ENCODE peak calls at places on chromosomes 12 and 14, in five cellular contexts. One of them, this sample, is unnamed.

GRCh38 chr12:68020049-68020448 is 30.8 kb downstream of the IFNG-AS1 start:
- DNase-seq in AG04450: no peak
- DNase-seq in HFF-Myc: no peak
- DNase-seq in endothelial cell of umbilical vein: no peak
- DNase-seq in astrocyte of the spinal cord: no peak
- DNase-seq in this sample: no peak

GRCh38 chr12:2834581-2835491 is at the start of gene NRIP2:
- DNase-seq in AG04450: no peak
- DNase-seq in HFF-Myc: peak
- DNase-seq in endothelial cell of umbilical vein: peak
- DNase-seq in astrocyte of the spinal cord: peak
- DNase-seq in this sample: peak

GRCh38 chr14:21860172-21860571 is 186.6 kb upstream of the OR4E1 start:
- DNase-seq in AG04450: no peak
- DNase-seq in HFF-Myc: no peak
- DNase-seq in endothelial cell of umbilical vein: peak
- DNase-seq in astrocyte of the spinal cord: no peak
- DNase-seq in this sample: peak

GRCh38 chr12:16880864-16881285 is 274.9 kb upstream of the LMO3 start:
- DNase-seq in AG04450: no peak
- DNase-seq in HFF-Myc: no peak
- DNase-seq in endothelial cell of umbilical vein: no peak
- DNase-seq in astrocyte of the spinal cord: no peak
- DNase-seq in this sample: no peak

GRCh38 chr12:68530965-68531364 is 79.7 kb upstream of the RAP1B start:
- DNase-seq in AG04450: peak
- DNase-seq in HFF-Myc: no peak
- DNase-seq in endothelial cell of umbilical vein: peak
- DNase-seq in astrocyte of the spinal cord: peak
- DNase-seq in this sample: peak

GRCh38 chr12:9364224-9365176 is 156.3 kb upstream of the PZP start:
- DNase-seq in AG04450: peak
- DNase-seq in HFF-Myc: no peak
- DNase-seq in endothelial cell of umbilical vein: no peak
- DNase-seq in astrocyte of the spinal cord: peak
- DNase-seq in this sample: peak

GRCh38 chr14:100147181-100147631 is 12.2 kb downstream of the DEGS2 start:
- DNase-seq in AG04450: no peak
- DNase-seq in HFF-Myc: no peak
- DNase-seq in endothelial cell of umbilical vein: no peak
- DNase-seq in astrocyte of the spinal cord: no peak
- DNase-seq in this sample: no peak

GRCh38 chr14:64942531-64943111 is at the start of gene GPX2:
- DNase-seq in AG04450: no peak
- DNase-seq in HFF-Myc: no peak
- DNase-seq in endothelial cell of umbilical vein: no peak
- DNase-seq in astrocyte of the spinal cord: no peak
- DNase-seq in this sample: no peak

GRCh38 chr14:101588990-101589389 is 27.7 kb downstream of the DIO3 start:
- DNase-seq in AG04450: no peak
- DNase-seq in HFF-Myc: no peak
- DNase-seq in endothelial cell of umbilical vein: peak
- DNase-seq in astrocyte of the spinal cord: no peak
- DNase-seq in this sample: no peak

GRCh38 chr14:103207038-103207403 is 83.8 kb downstream of the TNFAIP2 start:
- DNase-seq in AG04450: no peak
- DNase-seq in HFF-Myc: no peak
- DNase-seq in endothelial cell of umbilical vein: no peak
- DNase-seq in astrocyte of the spinal cord: no peak
- DNase-seq in this sample: peak

GRCh38 chr12:9787340-9787737 is 26.6 kb upstream of the CD69 start:
- DNase-seq in AG04450: no peak
- DNase-seq in HFF-Myc: no peak
- DNase-seq in endothelial cell of umbilical vein: no peak
- DNase-seq in astrocyte of the spinal cord: peak
- DNase-seq in this sample: peak

GRCh38 chr12:89424394-89424793 is 72.1 kb upstream of the DUSP6 start:
- DNase-seq in AG04450: no peak
- DNase-seq in HFF-Myc: no peak
- DNase-seq in endothelial cell of umbilical vein: no peak
- DNase-seq in astrocyte of the spinal cord: no peak
- DNase-seq in this sample: no peak

GRCh38 chr14:55389330-55389729 is 22.3 kb downstream of the ATG14 start:
- DNase-seq in AG04450: peak
- DNase-seq in HFF-Myc: peak
- DNase-seq in endothelial cell of umbilical vein: no peak
- DNase-seq in astrocyte of the spinal cord: peak
- DNase-seq in this sample: peak

GRCh38 chr12:110074089-110074488 is 25.8 kb upstream of the C12orf76 start:
- DNase-seq in AG04450: no peak
- DNase-seq in HFF-Myc: no peak
- DNase-seq in endothelial cell of umbilical vein: no peak
- DNase-seq in astrocyte of the spinal cord: no peak
- DNase-seq in this sample: no peak

GRCh38 chr12:2475984-2476383 is 318.8 kb upstream of the FKBP4 start:
- DNase-seq in AG04450: no peak
- DNase-seq in HFF-Myc: no peak
- DNase-seq in endothelial cell of umbilical vein: no peak
- DNase-seq in astrocyte of the spinal cord: no peak
- DNase-seq in this sample: no peak

GRCh38 chr14:55075628-55076027 is 24.2 kb downstream of the MAPK1IP1L start:
- DNase-seq in AG04450: no peak
- DNase-seq in HFF-Myc: no peak
- DNase-seq in endothelial cell of umbilical vein: no peak
- DNase-seq in astrocyte of the spinal cord: peak
- DNase-seq in this sample: peak

GRCh38 chr12:113030875-113031525 is 25.5 kb upstream of the DTX1 start:
- DNase-seq in AG04450: no peak
- DNase-seq in HFF-Myc: peak
- DNase-seq in endothelial cell of umbilical vein: peak
- DNase-seq in astrocyte of the spinal cord: peak
- DNase-seq in this sample: peak

GRCh38 chr12:59365133-59365532 is 230.7 kb upstream of the SLC16A7 start:
- DNase-seq in AG04450: no peak
- DNase-seq in HFF-Myc: no peak
- DNase-seq in endothelial cell of umbilical vein: no peak
- DNase-seq in astrocyte of the spinal cord: no peak
- DNase-seq in this sample: no peak

GRCh38 chr12:124518051-124518932 is 49.1 kb downstream of the NCOR2 start:
- DNase-seq in AG04450: peak
- DNase-seq in HFF-Myc: peak
- DNase-seq in endothelial cell of umbilical vein: peak
- DNase-seq in astrocyte of the spinal cord: peak
- DNase-seq in this sample: peak

GRCh38 chr12:38704455-38704854 is 200.9 kb downstream of the CPNE8 start:
- DNase-seq in AG04450: no peak
- DNase-seq in HFF-Myc: no peak
- DNase-seq in endothelial cell of umbilical vein: no peak
- DNase-seq in astrocyte of the spinal cord: no peak
- DNase-seq in this sample: no peak

GRCh38 chr12:24380122-24380521 is 430.7 kb upstream of the SOX5 start:
- DNase-seq in AG04450: no peak
- DNase-seq in HFF-Myc: no peak
- DNase-seq in endothelial cell of umbilical vein: no peak
- DNase-seq in astrocyte of the spinal cord: no peak
- DNase-seq in this sample: peak

GRCh38 chr12:68529466-68529865 is 81.2 kb upstream of the RAP1B start:
- DNase-seq in AG04450: no peak
- DNase-seq in HFF-Myc: no peak
- DNase-seq in endothelial cell of umbilical vein: no peak
- DNase-seq in astrocyte of the spinal cord: peak
- DNase-seq in this sample: no peak

GRCh38 chr12:131618303-131618658 is 92.6 kb upstream of the SFSWAP start:
- DNase-seq in AG04450: no peak
- DNase-seq in HFF-Myc: no peak
- DNase-seq in endothelial cell of umbilical vein: no peak
- DNase-seq in astrocyte of the spinal cord: no peak
- DNase-seq in this sample: no peak

DNA sequence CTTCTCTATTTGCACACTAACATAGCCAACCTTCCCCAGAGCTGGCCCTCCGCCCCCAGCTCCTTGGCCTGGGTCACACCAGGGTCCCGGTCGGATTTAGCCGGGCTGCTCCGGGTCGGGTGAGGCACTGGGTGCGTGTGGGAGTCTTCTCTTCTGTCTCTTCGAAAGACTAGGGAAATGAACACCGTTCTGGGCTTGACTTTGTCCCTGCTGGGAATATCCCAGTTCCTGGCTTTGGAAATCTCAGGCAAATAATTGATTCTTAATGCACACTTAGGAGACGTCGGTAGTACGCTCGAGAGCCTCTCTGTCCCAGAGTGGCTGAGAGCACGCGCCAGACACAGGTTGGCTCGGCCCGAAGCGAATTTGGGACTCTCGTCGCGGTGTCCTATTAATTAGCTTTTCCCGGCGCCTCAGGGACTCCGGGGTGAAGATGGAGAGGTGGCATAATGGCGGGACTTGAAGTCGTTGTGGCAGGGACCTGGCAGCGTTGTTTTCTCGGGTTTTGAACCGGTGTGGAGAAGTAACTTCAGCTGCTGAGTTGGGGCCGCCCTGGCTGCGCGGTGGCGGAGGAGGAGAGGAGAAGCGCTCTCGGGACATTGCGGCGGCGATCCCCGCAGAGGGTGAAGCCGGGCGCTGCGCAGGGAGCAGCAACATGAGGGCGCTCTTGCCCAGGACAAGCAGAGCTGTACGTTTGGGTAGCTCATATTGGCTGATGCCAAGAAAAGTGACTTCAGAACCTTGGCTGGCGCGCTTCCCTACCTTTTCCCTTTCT is 7.5 kb downstream of the FOXG1 start:
- DNase-seq in AG04450: no peak
- DNase-seq in HFF-Myc: no peak
- DNase-seq in endothelial cell of umbilical vein: no peak
- DNase-seq in astrocyte of the spinal cord: peak
- DNase-seq in this sample: peak
- H3K4me3 ChIP-seq in AG04450: no peak
- H3K4me3 ChIP-seq in HFF-Myc: no peak
- H3K4me3 ChIP-seq in endothelial cell of umbilical vein: no peak
- H3K4me3 ChIP-seq in astrocyte of the spinal cord: peak
- H3K4me3 ChIP-seq in this sample: no peak

GRCh38 chr12:55703288-55703687 is 4.4 kb downstream of the ITGA7 start:
- DNase-seq in AG04450: no peak
- DNase-seq in HFF-Myc: no peak
- DNase-seq in endothelial cell of umbilical vein: no peak
- DNase-seq in astrocyte of the spinal cord: no peak
- DNase-seq in this sample: no peak

GRCh38 chr12:55703976-55704761 is 3.5 kb downstream of the ITGA7 start:
- DNase-seq in AG04450: no peak
- DNase-seq in HFF-Myc: no peak
- DNase-seq in endothelial cell of umbilical vein: no peak
- DNase-seq in astrocyte of the spinal cord: no peak
- DNase-seq in this sample: no peak

GRCh38 chr12:55700255-55701018 is 7.3 kb downstream of the ITGA7 start:
- DNase-seq in AG04450: no peak
- DNase-seq in HFF-Myc: no peak
- DNase-seq in endothelial cell of umbilical vein: no peak
- DNase-seq in astrocyte of the spinal cord: no peak
- DNase-seq in this sample: no peak

GRCh38 chr12:55704824-55705780 is 2.6 kb downstream of the ITGA7 start:
- DNase-seq in AG04450: no peak
- DNase-seq in HFF-Myc: no peak
- DNase-seq in endothelial cell of umbilical vein: no peak
- DNase-seq in astrocyte of the spinal cord: no peak
- DNase-seq in this sample: no peak

DNA sequence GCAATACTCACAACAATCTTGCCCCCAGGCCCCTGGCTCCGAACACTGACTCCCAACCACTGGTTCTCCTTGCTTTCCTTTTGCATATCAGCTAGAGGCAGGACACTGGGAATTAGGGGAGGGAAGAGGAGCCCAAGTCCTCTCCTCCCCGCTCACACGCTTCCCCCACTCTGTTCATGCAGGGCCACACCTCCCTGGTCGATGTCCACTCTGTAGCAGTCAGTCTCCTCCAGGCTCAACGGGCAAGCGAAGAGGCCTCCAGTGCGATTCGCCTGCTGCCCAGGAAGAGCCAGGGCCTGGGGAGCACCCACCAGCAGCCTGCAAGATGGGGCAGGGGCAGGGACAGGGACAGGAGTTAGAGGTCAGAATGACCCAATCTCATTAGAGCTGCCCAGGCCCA is 4.8 kb downstream of the ITGA7 start:
- DNase-seq in AG04450: no peak
- DNase-seq in HFF-Myc: no peak
- DNase-seq in endothelial cell of umbilical vein: no peak
- DNase-seq in astrocyte of the spinal cord: no peak
- DNase-seq in this sample: no peak
- H3K4me3 ChIP-seq in AG04450: no peak
- H3K4me3 ChIP-seq in HFF-Myc: no peak
- H3K4me3 ChIP-seq in endothelial cell of umbilical vein: no peak
- H3K4me3 ChIP-seq in astrocyte of the spinal cord: no peak
- H3K4me3 ChIP-seq in this sample: no peak

DNA sequence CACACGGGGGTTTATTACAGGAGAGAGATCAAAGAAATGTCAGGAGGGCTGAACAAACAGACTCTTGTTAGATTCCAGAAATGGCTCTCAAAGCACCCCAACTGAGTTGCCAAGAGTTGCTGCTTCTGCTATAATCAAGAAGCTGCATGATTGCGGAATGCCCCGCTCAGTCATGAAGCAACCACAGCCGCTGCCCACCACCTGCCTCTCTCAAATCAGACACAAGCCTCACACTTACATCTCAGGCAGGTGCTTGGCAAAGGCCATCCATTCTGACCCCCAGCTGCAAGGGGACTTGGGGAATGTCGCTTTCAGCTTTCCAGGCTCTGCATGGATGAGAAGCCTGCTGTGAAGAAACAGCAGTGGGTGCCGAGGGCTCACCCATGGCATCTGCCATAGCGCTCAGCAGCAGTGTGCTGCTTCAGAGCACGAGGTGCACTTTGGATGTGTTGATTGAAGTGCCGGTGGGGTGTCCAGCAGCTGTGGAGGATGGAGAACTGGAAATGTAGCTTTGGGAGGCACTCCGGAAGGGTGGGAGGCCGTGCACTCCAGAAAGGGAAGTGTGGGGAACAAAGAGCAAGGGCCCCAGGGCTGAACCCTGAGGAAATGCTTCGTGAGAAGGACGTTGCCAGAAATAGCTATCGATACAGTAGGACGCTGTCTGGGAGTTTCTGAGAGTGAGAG is 37.7 kb downstream of the LRRC74A start:
- DNase-seq in AG04450: no peak
- DNase-seq in HFF-Myc: no peak
- DNase-seq in endothelial cell of umbilical vein: peak
- DNase-seq in astrocyte of the spinal cord: no peak
- DNase-seq in this sample: no peak
- H3K4me3 ChIP-seq in AG04450: no peak
- H3K4me3 ChIP-seq in HFF-Myc: no peak
- H3K4me3 ChIP-seq in endothelial cell of umbilical vein: no peak
- H3K4me3 ChIP-seq in astrocyte of the spinal cord: no peak
- H3K4me3 ChIP-seq in this sample: no peak

GRCh38 chr12:116382456-116382902 is 105.0 kb upstream of the MED13L start:
- DNase-seq in AG04450: no peak
- DNase-seq in HFF-Myc: no peak
- DNase-seq in endothelial cell of umbilical vein: peak
- DNase-seq in astrocyte of the spinal cord: no peak
- DNase-seq in this sample: peak
- H3K4me3 ChIP-seq in AG04450: peak
- H3K4me3 ChIP-seq in HFF-Myc: peak
- H3K4me3 ChIP-seq in endothelial cell of umbilical vein: no peak
- H3K4me3 ChIP-seq in astrocyte of the spinal cord: no peak
- H3K4me3 ChIP-seq in this sample: peak

This sample was measured in fibroblast of mammary gland.